ENCODE peak calls at places on chromosomes 11 and 22, in six cellular contexts. I is fibroblast of the conjunctiva; U is activated T-cell treated with anti-CD3 and anti-CD28 coated beads, Interleukin-2, amount 50 U/mL, for 72 hours; A is WERI-Rb-1; D is effector memory CD4-positive, alpha-beta T cell; R is fibroblast of mammary gland. W is an unnamed sample.

GRCh38 chr11:71300187-71300586 is 47.8 kb upstream of the SHANK2 start:
- DNase-seq in I (no peak), U (no peak), D (no peak), A (no peak), R (no peak), W (peak)

GRCh38 chr11:12287374-12288211 is 89.8 kb upstream of the PARVA start:
- DNase-seq in U (no peak), D (no peak), R (peak), I (peak), A (peak), W (peak)

GRCh38 chr11:122686106-122686505 is 30.6 kb downstream of the UBASH3B start:
- DNase-seq in A (no peak), U (no peak), R (no peak), I (no peak), D (no peak), W (no peak)

GRCh38 chr11:2535673-2536439 is 91.0 kb downstream of the KCNQ1 start:
- DNase-seq in R (no peak), I (no peak), U (no peak), A (no peak), D (no peak), W (no peak)

GRCh38 chr11:56849250-56849649 is 100.8 kb upstream of the OR9G4 start:
- DNase-seq in U (no peak), A (no peak), R (no peak), D (no peak), I (no peak), W (no peak)

GRCh38 chr11:7967826-7968225 is 2.6 kb upstream of the NLRP10 start:
- DNase-seq in A (no peak), D (no peak), R (peak), I (no peak), U (no peak), W (peak)

GRCh38 chr22:46195487-46196165 is 45.3 kb downstream of the PPARA start:
- DNase-seq in I (no peak), R (no peak), A (no peak), U (no peak), D (no peak), W (peak)

GRCh38 chr11:44096360-44097188 is 1.1 kb downstream of the EXT2 start:
- DNase-seq in R (peak), I (no peak), D (no peak), U (peak), A (no peak), W (no peak)

GRCh38 chr11:32987851-32988250 is 27.8 kb upstream of the DEPDC7 start:
- DNase-seq in U (no peak), A (no peak), D (no peak), R (no peak), I (no peak), W (no peak)

GRCh38 chr11:110525883-110526282 is 96.1 kb downstream of the FDX1 start:
- DNase-seq in R (peak), A (no peak), U (no peak), D (no peak), I (peak), W (peak)

GRCh38 chr11:19524171-19524671 is 188.4 kb upstream of the NAV2 start:
- DNase-seq in A (no peak), D (no peak), I (no peak), U (no peak), R (peak), W (no peak)

GRCh38 chr11:62627718-62628117 is 5.9 kb upstream of the B3GAT3 start:
- DNase-seq in R (no peak), D (no peak), I (no peak), A (no peak), U (no peak), W (no peak)

GRCh38 chr22:50085211-50085999 is at the start of gene MLC1:
- DNase-seq in D (no peak), R (no peak), I (no peak), U (peak), A (no peak), W (no peak)

GRCh38 chr11:2653930-2654739 is 45.7 kb downstream of the KCNQ1OT1 start:
- DNase-seq in U (no peak), R (no peak), I (no peak), D (no peak), A (peak), W (no peak)

GRCh38 chr11:129608711-129609110 is 206.9 kb upstream of the TMEM45B start:
- DNase-seq in D (no peak), A (no peak), R (no peak), U (no peak), I (no peak), W (no peak)

GRCh38 chr11:133443361-133443760 is 88.9 kb downstream of the OPCML start:
- DNase-seq in R (no peak), A (no peak), I (no peak), D (no peak), U (no peak), W (no peak)

GRCh38 chr11:31045335-31045734 is 324.2 kb downstream of the DCDC1 start:
- DNase-seq in D (no peak), A (no peak), I (no peak), R (peak), U (no peak), W (no peak)

GRCh38 chr11:116193321-116194114 is 579.3 kb downstream of the BUD13 start:
- DNase-seq in A (peak), I (peak), D (no peak), U (no peak), R (peak), W (no peak)

GRCh38 chr11:102985850-102986249 is 30.3 kb upstream of the MMP13 start:
- DNase-seq in R (no peak), I (no peak), U (no peak), D (no peak), A (no peak), W (no peak)

GRCh38 chr11:96024666-96025065 is 100.8 kb upstream of the MTMR2 start:
- DNase-seq in A (no peak), R (no peak), I (no peak), D (no peak), U (no peak), W (no peak)

GRCh38 chr11:93577291-93577690 is 34.1 kb upstream of the SMCO4 start:
- DNase-seq in U (no peak), D (no peak), I (no peak), A (no peak), R (peak), W (no peak)

GRCh38 chr11:102620858-102621561 is 4.1 kb downstream of the MMP20 start:
- DNase-seq in I (peak), D (no peak), U (no peak), R (peak), A (no peak), W (peak)

GRCh38 chr11:69994810-69995209 is 83.3 kb upstream of the ANO1 start:
- DNase-seq in I (no peak), A (no peak), R (no peak), U (no peak), D (no peak), W (no peak)

GRCh38 chr11:59076876-59077571 is 9.1 kb upstream of the GLYATL1B start:
- DNase-seq in A (no peak), I (no peak), U (no peak), R (no peak), D (no peak), W (no peak)

GRCh38 chr22:45717787-45718186 is 46.2 kb downstream of the ATXN10 start:
- DNase-seq in I (no peak), A (no peak), U (no peak), R (peak), D (no peak), W (peak)

GRCh38 chr22:35582861-35583670 is 34.1 kb downstream of the MB start:
- DNase-seq in R (peak), D (peak), A (peak), U (peak), I (peak), W (peak)

GRCh38 chr22:49672013-49672516 is 155.6 kb downstream of the BRD1 start:
- DNase-seq in I (no peak), A (no peak), U (no peak), D (no peak), R (no peak), W (no peak)

GRCh38 chr11:10770626-10771254 is 19.7 kb downstream of the CTR9 start:
- DNase-seq in I (peak), U (no peak), D (no peak), R (peak), A (peak), W (peak)

GRCh38 chr11:15783619-15784018 is 572.7 kb downstream of the SOX6 start:
- DNase-seq in D (no peak), I (no peak), U (no peak), R (no peak), A (no peak), W (no peak)

GRCh38 chr11:74687237-74688005 is 43.8 kb downstream of the CHRDL2 start:
- DNase-seq in R (peak), D (no peak), A (no peak), I (no peak), U (no peak), W (no peak)

W was measured in fibroblast of gingiva.